ENCODE peak calls at places on chromosomes 4 and X, in four cellular contexts. I is GM12878, A is IMR-90, D is K562. N is an unnamed sample.

GRCh38 chrX:47247206-47247998 is 14.6 kb downstream of the USP11 start:
- DNase-seq in I (no peak), D (no peak), A (peak; percentile 76), N (no peak)

GRCh38 chr4:26131711-26132110 is 189.1 kb upstream of the RBPJ start:
- DNase-seq in I (peak; percentile 89), A (no peak), D (no peak), N (no peak)

GRCh38 chrX:124862304-124862703 is 457.4 kb upstream of the TEX13C start:
- DNase-seq in A (no peak), I (no peak), D (peak; percentile 7), N (no peak)

GRCh38 chrX:132958086-132958703 is at the start of gene HS6ST2:
- DNase-seq in D (no peak), I (no peak), A (no peak), N (peak; percentile 1)

GRCh38 chr4:8015512-8015911 is 75.9 kb upstream of the AFAP1 start:
- DNase-seq in I (no peak), D (peak; percentile 12), A (peak; percentile 10), N (peak; percentile 19)

GRCh38 chr4:87188063-87188462 is 32.4 kb downstream of the KLHL8 start:
- DNase-seq in D (no peak), A (peak; percentile 65), I (no peak), N (no peak)

GRCh38 chrX:637660-638481 is 7.3 kb downstream of the SHOX start:
- DNase-seq in I (no peak), D (no peak), A (no peak), N (no peak)

GRCh38 chr4:187006189-187006618 is 282.5 kb upstream of the FAT1 start:
- DNase-seq in I (no peak), D (no peak), A (peak; percentile 73), N (no peak)

GRCh38 chr4:66556651-66557278 is 886.5 kb upstream of the EPHA5 start:
- DNase-seq in A (no peak), I (no peak), D (no peak), N (no peak)

GRCh38 chrX:152861826-152862225 is 31.0 kb downstream of the NSDHL start:
- DNase-seq in A (peak; percentile 10), I (no peak), D (no peak), N (no peak)

GRCh38 chr4:21845663-21846062 is 102.9 kb downstream of the KCNIP4 start:
- DNase-seq in A (peak; percentile 18), I (no peak), D (no peak), N (no peak)

GRCh38 chr4:173426064-173426463 is 27.1 kb upstream of the SCRG1 start:
- DNase-seq in A (no peak), I (no peak), D (no peak), N (no peak)

GRCh38 chr4:42671431-42672194 is 14.7 kb upstream of the ATP8A1 start:
- DNase-seq in A (no peak), D (no peak), I (no peak), N (no peak)

GRCh38 chrX:1686642-1687041 is 71.8 kb downstream of the ASMT start:
- DNase-seq in D (no peak), I (no peak), A (no peak), N (no peak)

GRCh38 chr4:100314057-100314456 is 123.8 kb upstream of the DDIT4L start:
- DNase-seq in D (no peak), A (no peak), I (no peak), N (peak; percentile 85)

GRCh38 chrX:38052096-38052495 is 45.7 kb downstream of the SYTL5 start:
- DNase-seq in A (peak; percentile 92), I (no peak), D (no peak), N (peak; percentile 35)

GRCh38 chrX:136538811-136539210 is 6.8 kb downstream of the VGLL1 start:
- DNase-seq in I (no peak), D (no peak), A (no peak), N (no peak)

GRCh38 chrX:19107035-19107434 is 15.2 kb downstream of the ADGRG2 start:
- DNase-seq in A (no peak), I (no peak), D (no peak), N (no peak)

GRCh38 chrX:55754861-55755294 is 37.3 kb downstream of the RRAGB start:
- DNase-seq in D (no peak), A (no peak), I (peak; percentile 64), N (peak; percentile 17)

GRCh38 chr4:61662362-61662761 is 462.2 kb downstream of the ADGRL3 start:
- DNase-seq in A (no peak), D (no peak), I (no peak), N (no peak)
- TF ChIP-seq FOS in A (no peak), D (no peak), I (no peak), N (no peak)

GRCh38 chr4:119477412-119478053 is 151.1 kb downstream of the PDE5A start:
- DNase-seq in A (peak; percentile 41), D (no peak), I (no peak), N (no peak)
- TF ChIP-seq FOS in A (no peak), D (no peak), I (no peak), N (no peak)

GRCh38 chr4:96052827-96053226 is 212.9 kb downstream of the PDHA2 start:
- DNase-seq in A (no peak), D (peak; percentile 13), I (no peak), N (peak; percentile 13)

DNA sequence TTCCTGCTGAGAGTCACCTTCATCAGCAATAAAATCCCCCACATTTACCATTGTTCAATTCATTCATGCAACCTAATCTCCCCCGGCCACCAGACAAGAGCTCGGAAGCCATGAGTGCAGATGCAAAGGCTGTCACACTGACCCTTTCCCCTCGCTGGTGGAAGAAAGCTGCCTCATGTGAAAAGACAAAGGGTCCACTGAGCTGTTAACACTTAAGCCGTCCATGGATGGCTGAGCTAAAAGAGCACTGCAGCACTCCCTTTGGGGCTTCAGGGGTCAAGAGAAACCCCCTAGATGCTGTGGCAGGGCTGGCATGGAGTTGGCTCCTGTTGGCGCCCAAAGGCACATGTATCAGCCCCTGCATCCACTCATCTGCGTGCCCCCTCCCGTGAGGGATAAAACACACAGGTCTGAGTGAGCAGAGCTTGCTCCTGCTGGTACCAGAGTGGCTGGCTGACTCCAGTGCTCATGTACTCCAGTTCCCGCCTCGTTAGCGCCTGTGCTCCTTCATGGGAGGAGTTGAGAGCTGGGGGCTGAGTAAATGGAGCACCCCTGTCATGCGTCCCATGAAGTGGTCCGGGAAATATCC is 216.5 kb downstream of the PDHA2 start:
- DNase-seq in I (no peak), D (peak; percentile 1), A (no peak), N (no peak)
- TF ChIP-seq FOS in I (no peak), D (no peak), A (no peak), N (no peak)

DNA sequence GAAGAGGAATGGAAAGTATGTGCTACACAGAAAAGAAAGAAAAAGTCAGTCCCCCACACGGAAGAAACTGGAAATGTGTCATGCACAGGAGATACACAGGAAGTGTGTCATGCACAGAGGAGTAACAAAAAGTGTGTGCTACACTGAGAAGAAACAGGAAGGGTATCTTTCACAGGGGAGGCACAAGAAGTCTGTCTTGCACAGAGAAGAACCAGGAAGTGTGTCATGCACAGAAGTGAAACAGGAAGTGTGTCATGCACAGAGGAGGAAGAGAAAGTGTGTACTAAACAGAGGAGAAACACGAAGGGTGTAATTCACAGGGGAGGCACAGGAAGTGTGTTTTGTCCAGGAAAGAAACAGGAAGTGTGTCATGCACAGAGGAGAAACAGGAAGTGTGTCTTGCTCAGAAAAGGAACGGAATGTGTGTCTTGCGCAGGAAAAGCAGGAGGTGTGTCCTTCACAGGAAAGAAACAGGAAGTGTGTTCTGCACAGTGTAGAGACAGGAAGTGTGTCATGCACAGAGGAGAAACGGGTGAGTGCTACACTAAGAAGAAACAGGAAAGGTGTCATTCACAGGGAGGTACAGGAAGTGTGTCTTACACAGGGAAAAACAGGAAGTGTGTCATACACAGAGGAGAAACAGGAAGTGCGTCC is 527.2 kb upstream of the PRKX start:
- DNase-seq in A (no peak), I (no peak), D (no peak), N (no peak)
- TF ChIP-seq FOS in A (no peak), I (no peak), D (no peak), N (no peak)

DNA sequence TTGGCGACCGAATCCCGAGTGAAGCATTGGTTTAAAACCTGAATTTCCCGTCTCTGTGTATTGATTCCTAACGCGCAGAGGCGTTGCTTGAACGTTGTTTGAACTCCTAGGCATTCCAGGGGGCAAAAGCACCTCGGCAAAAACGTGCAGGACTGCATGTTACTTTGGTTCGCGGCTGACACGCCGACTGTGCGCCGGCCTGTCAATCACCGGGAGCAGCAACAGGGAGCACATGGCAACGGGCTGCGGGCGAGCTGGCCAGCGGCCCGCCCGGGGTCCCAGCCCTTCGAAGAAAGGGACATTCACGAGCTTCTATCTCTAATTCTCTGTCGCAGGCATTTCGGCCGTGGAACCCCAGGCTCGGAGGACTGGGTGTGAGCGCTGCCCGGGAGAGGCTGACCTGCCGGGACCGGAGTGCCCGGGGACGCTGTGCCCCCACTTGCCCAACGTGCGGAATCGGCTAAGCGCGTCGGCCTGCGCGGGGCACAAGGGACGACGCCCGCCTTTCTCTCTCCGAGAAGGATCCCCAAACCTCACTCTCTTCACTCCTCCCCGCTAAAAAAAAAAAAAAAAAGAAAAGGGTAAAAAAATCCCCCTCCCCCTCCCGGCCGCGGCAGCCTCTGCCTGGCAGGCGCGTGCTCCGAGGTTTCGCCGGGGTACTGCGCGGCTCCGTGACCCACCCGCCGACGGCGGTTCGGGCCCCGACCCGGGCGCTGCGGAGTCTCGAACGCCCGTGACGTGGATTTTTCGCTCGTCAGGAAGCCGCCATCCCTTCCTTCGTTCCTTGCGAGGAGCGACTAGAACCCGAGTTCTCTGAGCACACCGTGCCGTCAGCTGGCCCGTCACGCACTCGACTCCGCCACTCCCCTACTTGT is 918 bp downstream of the SPRY1 start:
- DNase-seq in A (peak; percentile 36), I (no peak), D (peak; percentile 21), N (peak; percentile 73)
- TF ChIP-seq FOS in A (no peak), I (no peak), D (no peak), N (no peak)

GRCh38 chr4:69760455-69760854 is at the start of gene SULT1B1:
- DNase-seq in I (no peak), A (peak; percentile 43), D (no peak), N (peak; percentile 89)
- TF ChIP-seq FOS in I (no peak), A (no peak), D (no peak), N (no peak)

GRCh38 chr4:184668511-184669114 is 19.1 kb downstream of the PRIMPOL start:
- DNase-seq in D (no peak), I (no peak), A (peak; percentile 23), N (peak; percentile 27)

GRCh38 chr4:184666670-184667069 is 17.1 kb downstream of the PRIMPOL start:
- DNase-seq in D (no peak), A (no peak), I (no peak), N (no peak)

GRCh38 chr4:184671101-184671500 is 21.6 kb downstream of the PRIMPOL start:
- DNase-seq in A (no peak), D (no peak), I (no peak), N (no peak)

GRCh38 chr4:184668096-184668495 is 18.6 kb downstream of the PRIMPOL start:
- DNase-seq in A (no peak), D (no peak), I (no peak), N (no peak)

DNA sequence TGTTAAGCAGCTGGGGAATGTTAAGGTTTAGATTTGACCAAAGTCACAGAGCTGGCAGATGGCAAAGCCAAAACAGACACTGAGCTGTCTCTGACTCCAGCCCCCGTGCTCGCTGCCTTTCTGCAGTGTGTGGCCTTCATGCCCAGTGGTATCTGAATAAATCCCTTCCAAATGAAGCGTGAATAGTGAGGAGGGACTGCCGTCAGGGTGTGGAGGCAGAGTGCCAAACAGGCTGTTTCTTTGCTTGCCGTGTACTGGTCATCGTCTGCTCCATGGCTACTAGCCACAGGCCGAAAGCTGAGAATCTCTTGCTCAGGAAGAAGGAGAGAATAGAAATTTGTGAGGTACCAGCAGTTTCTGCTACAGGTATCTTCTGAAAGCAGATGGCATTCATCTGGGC is 19.7 kb downstream of the PRIMPOL start:
- DNase-seq in I (no peak), A (no peak), D (no peak), N (no peak)
- TF ChIP-seq FOS in I (no peak), A (no peak), D (no peak), N (no peak)

N was measured in endothelial cell of umbilical vein.